ENCODE peak calls at places on chromosomes 1 and 21, in six cellular contexts. A is neuronal stem cell, M is mesenchymal stem cell, W is IMR-90, Y is H9, R is H1. Z is an unnamed sample.

GRCh38 chr1:193115629-193116227 is 6.1 kb upstream of the CDC73 start:
- DNase-seq in A (no peak), M (peak; percentile 99), W (peak; percentile 100), Y (no peak), R (no peak), Z (peak; percentile 87)

GRCh38 chr1:89980605-89981004 is 14.3 kb upstream of the ZNF326 start:
- DNase-seq in A (no peak), M (no peak), W (no peak), Y (no peak), R (no peak), Z (no peak)

GRCh38 chr1:150807257-150807637 is 813 bp downstream of the CTSK start:
- DNase-seq in A (no peak), M (no peak), W (no peak), Y (no peak), R (no peak), Z (no peak)

GRCh38 chr1:53442297-53442696 is 16.9 kb upstream of the DMRTB1 start:
- DNase-seq in A (no peak), M (peak; percentile 65), W (peak; percentile 65), Y (no peak), R (no peak), Z (peak; percentile 95)

GRCh38 chr1:60763713-60764112 is 318.6 kb upstream of the NFIA start:
- DNase-seq in A (no peak), M (no peak), W (no peak), Y (no peak), R (no peak), Z (no peak)

GRCh38 chr21:31905444-31906400 is 32.9 kb downstream of the HUNK start:
- DNase-seq in A (no peak), M (no peak), W (peak; percentile 38), Y (no peak), R (no peak), Z (no peak)

GRCh38 chr1:52636701-52637695 is 4.0 kb downstream of the SHISAL2A start:
- DNase-seq in A (no peak), M (no peak), W (no peak), Y (no peak), R (no peak), Z (peak; percentile 90)

GRCh38 chr1:57345916-57346315 is 77.9 kb downstream of the DAB1 start:
- DNase-seq in A (no peak), M (no peak), W (no peak), Y (no peak), R (no peak), Z (no peak)

GRCh38 chr1:112849425-112849966 is 106.5 kb downstream of the SLC16A1 start:
- DNase-seq in A (peak; percentile 35), M (peak; percentile 11), W (peak; percentile 33), Y (peak; percentile 77), R (no peak), Z (peak; percentile 85)

GRCh38 chr1:163074716-163075284 is 5.6 kb downstream of the RGS4 start:
- DNase-seq in A (no peak), M (no peak), W (no peak), Y (no peak), R (no peak), Z (no peak)

GRCh38 chr1:198465201-198466144 is 75.0 kb downstream of the ATP6V1G3 start:
- DNase-seq in A (peak; percentile 35), M (peak; percentile 50), W (peak; percentile 70), Y (no peak), R (no peak), Z (peak; percentile 56)

GRCh38 chr1:160499631-160500030 is 23.4 kb downstream of the SLAMF6 start:
- DNase-seq in A (no peak), M (no peak), W (no peak), Y (no peak), R (no peak), Z (no peak)

GRCh38 chr1:15975358-15975804 is 520 bp downstream of the ZBTB17 start:
- DNase-seq in A (no peak), M (peak; percentile 73), W (peak; percentile 58), Y (peak; percentile 74), R (no peak), Z (peak; percentile 85)

GRCh38 chr1:29292344-29292743 is 56.0 kb downstream of the PTPRU start:
- DNase-seq in A (no peak), M (no peak), W (peak; percentile 27), Y (no peak), R (no peak), Z (no peak)

GRCh38 chr1:202589190-202589680 is 121.0 kb downstream of the SYT2 start:
- DNase-seq in A (no peak), M (peak; percentile 100), W (peak; percentile 100), Y (peak; percentile 59), R (peak; percentile 77), Z (peak; percentile 100)

GRCh38 chr1:153745417-153745816 is 17.6 kb downstream of the INTS3 start:
- DNase-seq in A (no peak), M (no peak), W (no peak), Y (peak; percentile 65), R (peak; percentile 25), Z (peak; percentile 96)

GRCh38 chr1:58722967-58723366 is 23.1 kb upstream of the MYSM1 start:
- DNase-seq in A (no peak), M (peak; percentile 8), W (no peak), Y (no peak), R (no peak), Z (peak; percentile 60)

GRCh38 chr1:72827285-72827684 is 544.9 kb upstream of the NEGR1 start:
- DNase-seq in A (no peak), M (peak; percentile 43), W (no peak), Y (no peak), R (no peak), Z (peak; percentile 70)

GRCh38 chr1:166924829-166925541 is 48.9 kb upstream of the TADA1 start:
- DNase-seq in A (no peak), M (no peak), W (no peak), Y (no peak), R (no peak), Z (no peak)

GRCh38 chr1:93845554-93846150 is 33.4 kb downstream of the DNTTIP2 start:
- DNase-seq in A (peak; percentile 15), M (peak; percentile 95), W (peak; percentile 94), Y (peak; percentile 49), R (no peak), Z (peak; percentile 96)

GRCh38 chr1:63618001-63618400 is 24.8 kb downstream of the PGM1 start:
- DNase-seq in A (no peak), M (no peak), W (peak; percentile 37), Y (no peak), R (no peak), Z (no peak)

GRCh38 chr1:42170779-42171621 is 6.5 kb upstream of the GUCA2A start:
- DNase-seq in A (no peak), M (no peak), W (no peak), Y (no peak), R (no peak), Z (peak; percentile 66)

GRCh38 chr1:53066433-53066832 is 4.4 kb downstream of the PODN start:
- DNase-seq in A (no peak), M (no peak), W (peak; percentile 25), Y (no peak), R (no peak), Z (no peak)

GRCh38 chr1:39195166-39196111 is 9.1 kb upstream of the MACF1 start:
- DNase-seq in A (no peak), M (peak; percentile 64), W (peak; percentile 83), Y (no peak), R (no peak), Z (no peak)

DNA sequence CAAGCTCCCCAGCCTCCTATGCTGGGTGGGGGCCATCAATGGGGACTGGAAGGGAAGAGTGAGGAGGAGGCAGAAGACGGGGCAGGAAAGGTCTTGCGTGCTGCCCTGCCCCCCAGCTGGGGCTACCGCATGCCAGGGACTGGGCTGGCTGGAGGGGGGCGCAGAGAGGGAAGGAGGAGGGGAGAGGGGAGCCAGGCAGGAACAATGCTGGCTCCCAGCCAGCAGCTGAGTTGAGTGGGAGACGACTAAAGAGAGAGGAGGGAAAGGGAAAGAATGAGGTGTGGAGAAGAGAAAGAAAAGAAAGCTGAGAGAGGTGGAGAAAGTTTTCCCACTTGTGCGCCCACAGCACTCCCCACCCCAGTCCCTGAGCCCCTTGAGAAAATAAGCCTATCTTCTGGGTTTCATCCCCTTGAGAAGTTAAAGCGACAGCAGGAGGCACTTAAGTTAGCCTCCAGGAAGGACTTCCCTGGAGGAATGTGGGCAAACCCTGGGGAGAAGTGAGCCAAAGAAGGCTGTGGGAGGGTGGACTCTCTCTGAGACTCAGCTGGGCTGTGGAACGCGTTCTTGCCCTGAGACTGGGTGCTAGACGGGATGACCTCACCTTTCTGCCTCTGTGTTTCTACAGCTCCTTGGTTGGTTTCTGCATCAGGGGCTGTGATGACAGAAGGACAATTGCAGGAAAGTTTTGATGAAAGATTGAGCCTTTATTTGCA is 12.9 kb upstream of the NES start:
- DNase-seq in A (no peak), M (no peak), W (no peak), Y (no peak), R (no peak), Z (peak; percentile 63)
- H2AK5ac ChIP-seq in A (peak overlapping the region; percentile 64), M (peak overlapping the region; percentile 19), W (no peak overlapping the region), Y (no peak overlapping the region), R (peak overlapping the region; percentile 92), Z (no peak overlapping the region)

DNA sequence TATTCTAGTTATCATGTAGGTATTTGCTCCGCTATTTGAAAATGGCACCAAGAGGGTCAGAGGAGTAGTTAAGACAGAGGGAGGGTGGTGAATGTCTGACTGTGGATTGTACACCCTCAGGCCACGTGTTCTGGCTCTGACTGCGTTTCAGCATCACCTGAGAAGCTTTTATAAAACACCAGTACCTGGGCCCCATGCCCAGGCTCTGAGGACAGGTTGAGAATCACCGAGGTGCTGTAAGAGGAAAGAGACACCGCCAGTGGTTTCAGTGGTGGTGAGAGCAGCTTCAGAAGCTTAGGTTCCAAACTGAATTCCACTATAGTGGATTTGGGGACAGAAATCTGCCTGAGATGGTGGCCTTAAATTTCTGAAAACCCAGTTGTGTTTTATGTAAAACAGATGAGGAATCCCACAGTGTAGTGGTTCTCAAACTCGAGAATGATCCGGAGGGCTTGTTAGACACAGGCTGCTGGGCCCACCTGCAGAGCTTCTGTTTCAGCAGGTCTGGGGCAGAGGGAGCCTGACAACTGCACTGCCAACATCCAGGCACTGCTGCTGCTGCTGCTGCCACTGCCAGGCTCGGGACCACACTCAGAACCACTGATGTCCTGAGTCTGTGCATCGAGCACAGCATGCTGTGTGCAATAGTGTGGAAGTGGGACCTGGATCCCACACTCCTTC is 98.9 kb downstream of the SUSD4 start:
- DNase-seq in A (no peak), M (no peak), W (no peak), Y (no peak), R (no peak), Z (no peak)
- H3K27me3 ChIP-seq in A (no peaks in the 10 kb centered on the region), M (peaks cover 79% of the 10 kb centered on the region), W (peaks cover 34% of the 10 kb centered on the region), Y (no peaks in the 10 kb centered on the region), R (no peaks in the 10 kb centered on the region), Z (no peaks in the 10 kb centered on the region)

GRCh38 chr1:114540202-114540601 is 29.2 kb upstream of the TRIM33 start:
- DNase-seq in A (no peak), M (no peak), W (no peak), Y (no peak), R (no peak), Z (no peak)

GRCh38 chr1:114531094-114531493 is 20.1 kb upstream of the TRIM33 start:
- DNase-seq in A (no peak), M (no peak), W (no peak), Y (no peak), R (no peak), Z (no peak)

GRCh38 chr1:114530224-114530623 is 19.2 kb upstream of the TRIM33 start:
- DNase-seq in A (no peak), M (no peak), W (no peak), Y (no peak), R (no peak), Z (no peak)

GRCh38 chr1:114536043-114536442 is 25.0 kb upstream of the TRIM33 start:
- DNase-seq in A (no peak), M (no peak), W (no peak), Y (no peak), R (no peak), Z (no peak)

GRCh38 chr1:114535401-114535800 is 24.4 kb upstream of the TRIM33 start:
- DNase-seq in A (no peak), M (no peak), W (no peak), Y (no peak), R (no peak), Z (peak; percentile 74)
- H2BK15ac ChIP-seq in A (no peak overlapping the region), M (no peak overlapping the region), W (no peak overlapping the region), Y (no peak overlapping the region), R (no peak overlapping the region), Z (no peak overlapping the region)

GRCh38 chr1:12148958-12149790 is 17.6 kb upstream of the TNFRSF1B start:
- DNase-seq in A (no peak), M (peak; percentile 53), W (peak; percentile 50), Y (no peak), R (no peak), Z (no peak)
- H2AK5ac ChIP-seq in A (no peak overlapping the region), M (no peak overlapping the region), W (peak overlapping the region; percentile 42), Y (no peak overlapping the region), R (no peak overlapping the region), Z (no peak overlapping the region)